ENCODE peak calls at places on chromosome 14, in five cellular contexts. Q is osteocyte, V is psoas muscle, J is progenitor cell of endocrine pancreas, G is breast epithelium. T is an unnamed sample.

GRCh38 chr14:90883782-90884181 is 67.6 kb upstream of the TTC7B start:
- DNase-seq in J (no peak), G (no peak), Q (no peak), V (no peak), T (no peak)

GRCh38 chr14:33342299-33342974 is 403.8 kb downstream of the NPAS3 start:
- DNase-seq in J (no peak), G (no peak), Q (no peak), V (no peak), T (no peak)

GRCh38 chr14:34021096-34021495 is 70.2 kb upstream of the EGLN3 start:
- DNase-seq in J (no peak), G (no peak), Q (no peak), V (no peak), T (no peak)

GRCh38 chr14:88840926-88841325 is 16.5 kb downstream of the TTC8 start:
- DNase-seq in V (no peak), G (no peak), Q (no peak), J (no peak), T (no peak)

GRCh38 chr14:105472496-105472991 is 2.1 kb upstream of the CRIP2 start:
- DNase-seq in G (no peak), Q (no peak), V (peak), J (no peak), T (no peak)

GRCh38 chr14:22464422-22465142 is 124.4 kb downstream of the DAD1 start:
- DNase-seq in J (no peak), Q (no peak), V (no peak), G (no peak), T (no peak)

GRCh38 chr14:66662374-66662773 is 154.4 kb downstream of the GPHN start:
- DNase-seq in Q (no peak), J (no peak), V (no peak), G (no peak), T (no peak)

GRCh38 chr14:92525318-92526095 is 11.9 kb downstream of the RIN3 start:
- DNase-seq in G (no peak), Q (no peak), V (no peak), J (no peak), T (no peak)

GRCh38 chr14:102888748-102889147 is 33.7 kb upstream of the AMN start:
- DNase-seq in Q (no peak), V (no peak), G (no peak), J (no peak), T (no peak)

GRCh38 chr14:83632375-83632774 is 1897.6 kb upstream of the FLRT2 start:
- DNase-seq in G (no peak), V (no peak), Q (no peak), J (no peak), T (no peak)

GRCh38 chr14:52706286-52706685 is 714 bp upstream of the PSMC6 start:
- DNase-seq in Q (no peak), J (no peak), G (no peak), V (no peak), T (peak)

GRCh38 chr14:73467800-73468199 is 9.5 kb upstream of the NUMB start:
- DNase-seq in Q (no peak), G (no peak), V (no peak), J (no peak), T (no peak)

GRCh38 chr14:36818212-36818611 is 156.6 kb downstream of the PAX9 start:
- DNase-seq in Q (no peak), V (no peak), J (no peak), G (no peak), T (no peak)

GRCh38 chr14:105664691-105665090 is 138.3 kb downstream of the TMEM121 start:
- DNase-seq in Q (no peak), G (no peak), J (no peak), V (no peak), T (no peak)

GRCh38 chr14:86311151-86311550 is 781.2 kb downstream of the FLRT2 start:
- DNase-seq in V (no peak), J (no peak), G (no peak), Q (no peak), T (no peak)

GRCh38 chr14:95156765-95157194 is 549 bp downstream of the DICER1 start:
- DNase-seq in V (peak), G (no peak), Q (no peak), J (peak), T (peak)

GRCh38 chr14:83071888-83072501 is 1538.3 kb upstream of the SEL1L start:
- DNase-seq in G (no peak), Q (no peak), J (no peak), V (no peak), T (no peak)

GRCh38 chr14:67636361-67636919 is 16.7 kb downstream of the ARG2 start:
- DNase-seq in J (no peak), Q (no peak), G (no peak), V (no peak), T (no peak)

GRCh38 chr14:38404100-38404541 is 148.2 kb upstream of the CLEC14A start:
- DNase-seq in J (no peak), Q (no peak), G (no peak), V (no peak), T (no peak)

GRCh38 chr14:102095871-102096568 is 9.2 kb upstream of the HSP90AA1 start:
- DNase-seq in J (no peak), V (no peak), Q (no peak), G (no peak), T (no peak)

GRCh38 chr14:68790656-68791077 is 2.2 kb downstream of the ZFP36L1 start:
- DNase-seq in Q (no peak), J (no peak), G (no peak), V (no peak), T (peak)

GRCh38 chr14:89279649-89280232 is 137.3 kb downstream of the FOXN3 start:
- DNase-seq in J (no peak), G (no peak), V (no peak), Q (no peak), T (no peak)

GRCh38 chr14:58629273-58629672 is 8.5 kb upstream of the DACT1 start:
- DNase-seq in V (no peak), J (no peak), Q (no peak), G (no peak), T (no peak)

GRCh38 chr14:94673781-94674231 is 61.6 kb downstream of the SERPINA3 start:
- DNase-seq in J (no peak), V (no peak), Q (peak), G (no peak), T (no peak)

GRCh38 chr14:98704441-98704840 is 567.6 kb downstream of the BCL11B start:
- DNase-seq in V (no peak), G (no peak), Q (no peak), J (no peak), T (peak)

GRCh38 chr14:22819191-22819988 is 4.2 kb upstream of the SLC7A7 start:
- DNase-seq in V (no peak), G (no peak), J (no peak), Q (no peak), T (no peak)

GRCh38 chr14:58912287-58912686 is 274.5 kb downstream of the DACT1 start:
- DNase-seq in G (no peak), Q (no peak), J (no peak), V (no peak), T (no peak)

GRCh38 chr14:76267322-76268012 is 108.5 kb upstream of the ESRRB start:
- DNase-seq in J (peak), V (peak), Q (peak), G (peak), T (no peak)
- TF ChIP-seq CTCF in J (peak), V (peak), Q (no peak), G (peak), T (no peak)

GRCh38 chr14:100416081-100416480 is 92.9 kb downstream of the SLC25A47 start:
- DNase-seq in J (no peak), V (no peak), G (no peak), Q (no peak), T (no peak)

GRCh38 chr14:100415226-100415625 is 92.1 kb downstream of the SLC25A47 start:
- DNase-seq in G (no peak), V (no peak), Q (no peak), J (no peak), T (no peak)

GRCh38 chr14:100416921-100417451 is 93.8 kb downstream of the SLC25A47 start:
- DNase-seq in G (no peak), Q (no peak), J (no peak), V (no peak), T (no peak)

GRCh38 chr14:100419856-100420255 is 96.7 kb downstream of the SLC25A47 start:
- DNase-seq in G (no peak), Q (no peak), J (no peak), V (no peak), T (no peak)

DNA sequence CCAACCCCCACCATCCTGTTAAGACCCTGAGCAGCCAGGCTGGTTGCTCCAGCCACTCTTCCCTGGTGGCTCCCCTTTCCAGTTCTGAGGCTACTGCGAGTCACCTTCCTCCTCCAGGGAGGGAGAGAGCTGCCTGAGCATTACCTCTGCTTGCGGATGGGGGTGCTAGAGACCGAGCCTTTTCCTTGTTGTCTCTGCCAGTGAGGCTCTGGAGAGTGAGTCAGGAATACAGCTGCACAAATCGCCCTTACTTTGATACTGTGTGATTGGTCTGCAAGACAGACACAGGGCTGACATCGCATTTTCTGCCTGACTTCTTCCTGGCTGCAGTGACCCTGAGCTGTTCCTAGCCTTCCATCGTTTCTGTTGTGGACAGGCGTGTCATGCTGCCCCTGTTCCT is 94.3 kb downstream of the SLC25A47 start:
- DNase-seq in Q (peak), J (peak), G (no peak), V (peak), T (no peak)
- TF ChIP-seq CTCF in Q (peak), J (peak), G (peak), V (no peak), T (no peak)

DNA sequence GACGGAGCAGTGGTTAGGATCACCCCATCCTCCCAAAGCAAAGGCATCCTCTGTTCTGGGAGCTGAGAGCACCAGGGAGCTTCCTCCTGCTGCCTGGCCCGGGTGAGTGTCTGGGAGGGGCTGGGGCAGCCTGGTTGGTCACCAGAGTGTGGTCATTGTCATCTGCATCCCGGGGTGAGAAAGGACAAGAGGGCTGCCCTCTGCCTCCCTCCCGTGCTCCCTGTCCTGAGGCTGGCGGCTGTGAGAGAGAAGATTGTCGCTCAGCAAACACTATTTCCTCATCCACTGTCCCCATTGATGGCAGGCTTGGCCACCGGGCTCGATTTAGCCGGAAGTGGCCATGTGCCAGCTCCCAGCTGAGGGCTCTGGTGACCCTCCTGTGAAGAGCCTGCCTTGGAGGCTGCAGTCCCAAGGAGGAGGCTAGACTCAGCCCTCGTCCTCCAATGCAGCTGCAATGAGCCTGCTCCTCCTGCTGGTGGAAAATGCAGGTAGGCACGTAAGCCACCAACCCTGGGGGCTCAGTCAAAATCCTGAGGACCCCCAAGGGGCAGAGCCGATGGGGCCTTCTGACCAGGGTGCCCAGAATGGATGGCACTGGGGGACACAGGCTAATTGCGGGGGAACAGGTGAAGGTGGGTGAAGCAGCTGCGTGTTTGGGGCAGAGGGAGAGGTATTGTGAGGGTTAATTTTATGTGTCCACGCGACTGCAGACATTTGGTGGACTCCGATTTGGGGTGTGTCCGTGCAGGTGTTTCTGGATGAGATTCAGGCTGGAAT is 155.7 kb downstream of the KIF26A start:
- DNase-seq in Q (no peak), G (peak), V (peak), J (no peak), T (no peak)
- TF ChIP-seq CTCF in Q (peak), G (no peak), V (peak), J (peak), T (no peak)

DNA sequence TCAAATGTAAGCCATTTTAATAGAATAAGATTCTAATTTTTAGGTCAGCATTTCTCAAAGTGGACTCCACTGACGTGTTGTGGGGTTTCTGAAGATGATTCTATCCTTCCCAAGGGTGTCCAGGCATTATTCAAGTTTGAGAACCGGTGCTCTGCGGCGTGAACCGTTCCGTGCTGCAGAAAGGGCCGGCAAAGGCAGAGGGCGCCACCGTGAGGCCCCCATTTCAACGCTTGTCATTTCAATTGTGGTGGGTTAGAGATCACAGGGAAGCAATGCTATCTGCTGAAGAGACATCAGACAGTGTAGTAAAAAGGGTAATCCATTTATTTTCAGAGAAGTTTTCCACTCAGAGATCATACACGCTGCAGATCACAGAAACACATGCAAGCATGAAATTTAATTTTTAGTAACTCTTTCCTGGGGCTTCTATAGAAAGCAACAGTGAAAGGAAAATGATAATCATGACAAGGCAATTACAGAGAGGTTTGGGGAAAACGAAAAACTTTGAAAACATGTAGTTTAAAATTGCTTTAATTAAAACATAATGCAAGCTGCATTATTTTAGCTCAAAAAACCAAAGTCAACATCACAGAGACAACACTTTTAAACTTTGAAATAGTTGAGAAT is 201.7 kb downstream of the EXOC5 start:
- DNase-seq in V (no peak), G (no peak), J (peak), Q (no peak), T (no peak)
- TF ChIP-seq CTCF in V (peak), G (peak), J (peak), Q (peak), T (no peak)

GRCh38 chr14:97177016-97177415 is 379.8 kb downstream of the VRK1 start:
- DNase-seq in V (no peak), G (no peak), Q (no peak), J (no peak), T (no peak)
- TF ChIP-seq CTCF in V (no peak), G (no peak), Q (no peak), J (peak), T (peak)

GRCh38 chr14:64745511-64746041 is 41.4 kb downstream of the PLEKHG3 start:
- DNase-seq in Q (no peak), G (no peak), V (peak), J (no peak), T (no peak)
- TF ChIP-seq CTCF in Q (peak), G (no peak), V (no peak), J (no peak), T (no peak)